ENCODE peak calls at places on chromosomes 6 and 20, in eight cellular contexts. One of them, this sample, is unnamed.

GRCh38 chr6:169407338-169407737 is 153.7 kb upstream of the THBS2 start:
- DNase-seq in NCI-H510A treated with DMSO at 0.1 percent for 48 hours: no peak
- DNase-seq in endodermal cell: no peak
- DNase-seq in HCEC 1CT: no peak
- DNase-seq in putamen: no peak
- DNase-seq in GM04504: no peak
- DNase-seq in cerebellar nuclear complex: no peak
- DNase-seq in T-cell: no peak
- DNase-seq in this sample: no peak

GRCh38 chr6:12289655-12290489 is at the start of gene EDN1:
- DNase-seq in cerebellar nuclear complex: no peak
- DNase-seq in putamen: peak
- DNase-seq in HCEC 1CT: peak
- DNase-seq in endodermal cell: peak
- DNase-seq in T-cell: peak
- DNase-seq in GM04504: peak
- DNase-seq in NCI-H510A treated with DMSO at 0.1 percent for 48 hours: no peak
- DNase-seq in this sample: peak

GRCh38 chr20:2653511-2654383 is 1.3 kb downstream of the NOP56 start:
- DNase-seq in putamen: no peak
- DNase-seq in endodermal cell: peak
- DNase-seq in GM04504: no peak
- DNase-seq in T-cell: no peak
- DNase-seq in NCI-H510A treated with DMSO at 0.1 percent for 48 hours: no peak
- DNase-seq in cerebellar nuclear complex: no peak
- DNase-seq in HCEC 1CT: no peak
- DNase-seq in this sample: peak

GRCh38 chr20:52340036-52340634 is 148.6 kb upstream of the ZFP64 start:
- DNase-seq in HCEC 1CT: no peak
- DNase-seq in endodermal cell: peak
- DNase-seq in GM04504: no peak
- DNase-seq in NCI-H510A treated with DMSO at 0.1 percent for 48 hours: no peak
- DNase-seq in cerebellar nuclear complex: no peak
- DNase-seq in T-cell: no peak
- DNase-seq in putamen: no peak
- DNase-seq in this sample: no peak

GRCh38 chr6:145811741-145812140 is 2.9 kb downstream of the FBXO30 start:
- DNase-seq in HCEC 1CT: no peak
- DNase-seq in endodermal cell: no peak
- DNase-seq in T-cell: no peak
- DNase-seq in NCI-H510A treated with DMSO at 0.1 percent for 48 hours: no peak
- DNase-seq in cerebellar nuclear complex: no peak
- DNase-seq in GM04504: no peak
- DNase-seq in putamen: no peak
- DNase-seq in this sample: no peak

GRCh38 chr20:62609811-62610757 is 32.2 kb upstream of the SLCO4A1 start:
- DNase-seq in NCI-H510A treated with DMSO at 0.1 percent for 48 hours: no peak
- DNase-seq in endodermal cell: no peak
- DNase-seq in cerebellar nuclear complex: no peak
- DNase-seq in GM04504: no peak
- DNase-seq in T-cell: no peak
- DNase-seq in putamen: no peak
- DNase-seq in HCEC 1CT: no peak
- DNase-seq in this sample: no peak

GRCh38 chr6:143204045-143204444 is 143.4 kb downstream of the AIG1 start:
- DNase-seq in HCEC 1CT: no peak
- DNase-seq in GM04504: no peak
- DNase-seq in cerebellar nuclear complex: no peak
- DNase-seq in endodermal cell: no peak
- DNase-seq in NCI-H510A treated with DMSO at 0.1 percent for 48 hours: no peak
- DNase-seq in T-cell: no peak
- DNase-seq in putamen: no peak
- DNase-seq in this sample: no peak

GRCh38 chr6:81553246-81553645 is 199.2 kb downstream of the TENT5A start:
- DNase-seq in endodermal cell: no peak
- DNase-seq in HCEC 1CT: peak
- DNase-seq in putamen: no peak
- DNase-seq in cerebellar nuclear complex: no peak
- DNase-seq in NCI-H510A treated with DMSO at 0.1 percent for 48 hours: no peak
- DNase-seq in GM04504: no peak
- DNase-seq in T-cell: no peak
- DNase-seq in this sample: no peak

GRCh38 chr6:160060221-160060620 is 61.4 kb upstream of the SLC22A1 start:
- DNase-seq in NCI-H510A treated with DMSO at 0.1 percent for 48 hours: no peak
- DNase-seq in cerebellar nuclear complex: no peak
- DNase-seq in GM04504: no peak
- DNase-seq in putamen: no peak
- DNase-seq in T-cell: no peak
- DNase-seq in endodermal cell: no peak
- DNase-seq in HCEC 1CT: no peak
- DNase-seq in this sample: no peak

GRCh38 chr20:11378252-11378651 is 539.4 kb upstream of the BTBD3 start:
- DNase-seq in NCI-H510A treated with DMSO at 0.1 percent for 48 hours: no peak
- DNase-seq in T-cell: no peak
- DNase-seq in GM04504: no peak
- DNase-seq in cerebellar nuclear complex: no peak
- DNase-seq in putamen: no peak
- DNase-seq in endodermal cell: peak
- DNase-seq in HCEC 1CT: no peak
- DNase-seq in this sample: no peak

GRCh38 chr6:169723991-169724553 is at the start of gene PHF10:
- DNase-seq in HCEC 1CT: peak
- DNase-seq in NCI-H510A treated with DMSO at 0.1 percent for 48 hours: no peak
- DNase-seq in GM04504: no peak
- DNase-seq in T-cell: no peak
- DNase-seq in cerebellar nuclear complex: no peak
- DNase-seq in putamen: peak
- DNase-seq in endodermal cell: no peak
- DNase-seq in this sample: peak

GRCh38 chr6:114740547-114740946 is 397.7 kb upstream of the HS3ST5 start:
- DNase-seq in HCEC 1CT: no peak
- DNase-seq in NCI-H510A treated with DMSO at 0.1 percent for 48 hours: no peak
- DNase-seq in endodermal cell: no peak
- DNase-seq in T-cell: no peak
- DNase-seq in putamen: no peak
- DNase-seq in cerebellar nuclear complex: no peak
- DNase-seq in GM04504: no peak
- DNase-seq in this sample: no peak

GRCh38 chr6:126307859-126308258 is 32.1 kb upstream of the CENPW start:
- DNase-seq in endodermal cell: no peak
- DNase-seq in NCI-H510A treated with DMSO at 0.1 percent for 48 hours: no peak
- DNase-seq in cerebellar nuclear complex: no peak
- DNase-seq in HCEC 1CT: peak
- DNase-seq in GM04504: peak
- DNase-seq in T-cell: no peak
- DNase-seq in putamen: peak
- DNase-seq in this sample: no peak

GRCh38 chr20:32052792-32053362 is 835 bp downstream of the HCK start:
- DNase-seq in GM04504: no peak
- DNase-seq in cerebellar nuclear complex: no peak
- DNase-seq in putamen: no peak
- DNase-seq in endodermal cell: peak
- DNase-seq in NCI-H510A treated with DMSO at 0.1 percent for 48 hours: peak
- DNase-seq in T-cell: peak
- DNase-seq in HCEC 1CT: no peak
- DNase-seq in this sample: peak

GRCh38 chr6:153484056-153484455 is 353.0 kb upstream of the RGS17 start:
- DNase-seq in NCI-H510A treated with DMSO at 0.1 percent for 48 hours: no peak
- DNase-seq in T-cell: no peak
- DNase-seq in HCEC 1CT: no peak
- DNase-seq in endodermal cell: no peak
- DNase-seq in cerebellar nuclear complex: no peak
- DNase-seq in GM04504: no peak
- DNase-seq in putamen: no peak
- DNase-seq in this sample: no peak

This sample was measured in H7.